ENCODE peak calls at places on chromosomes 3 and 15, in seven cellular contexts. One of them, this sample, is unnamed. For H3K27me3, the result is how much of the 10 kb centered on the place peaks cover.

GRCh38 chr3:99952306-99952705 is 134.6 kb downstream of the CMSS1 start:
- DNase-seq in neural progenitor cell: no peak
- DNase-seq in fibroblast of lung: peak
- DNase-seq in uterus: no peak
- DNase-seq in gastrocnemius medialis: no peak
- DNase-seq in pancreas: no peak
- DNase-seq in testis: no peak
- DNase-seq in this sample: peak

GRCh38 chr15:91780387-91780786 is 73.1 kb upstream of the SLCO3A1 start:
- DNase-seq in neural progenitor cell: no peak
- DNase-seq in fibroblast of lung: no peak
- DNase-seq in uterus: no peak
- DNase-seq in gastrocnemius medialis: no peak
- DNase-seq in pancreas: no peak
- DNase-seq in testis: no peak
- DNase-seq in this sample: no peak

GRCh38 chr15:59532770-59533379 is 78.7 kb upstream of the GCNT3 start:
- DNase-seq in neural progenitor cell: peak
- DNase-seq in fibroblast of lung: peak
- DNase-seq in uterus: no peak
- DNase-seq in gastrocnemius medialis: no peak
- DNase-seq in pancreas: no peak
- DNase-seq in testis: peak
- DNase-seq in this sample: peak

GRCh38 chr3:112409061-112409460 is 76.1 kb downstream of the CD200 start:
- DNase-seq in neural progenitor cell: no peak
- DNase-seq in fibroblast of lung: no peak
- DNase-seq in uterus: no peak
- DNase-seq in gastrocnemius medialis: no peak
- DNase-seq in pancreas: no peak
- DNase-seq in testis: no peak
- DNase-seq in this sample: no peak

GRCh38 chr3:114706591-114707224 is 412.9 kb downstream of the TIGIT start:
- DNase-seq in neural progenitor cell: no peak
- DNase-seq in fibroblast of lung: peak
- DNase-seq in uterus: peak
- DNase-seq in gastrocnemius medialis: peak
- DNase-seq in pancreas: no peak
- DNase-seq in testis: no peak
- DNase-seq in this sample: no peak

GRCh38 chr3:41574900-41575299 is 375.6 kb downstream of the CTNNB1 start:
- DNase-seq in neural progenitor cell: peak
- DNase-seq in fibroblast of lung: peak
- DNase-seq in uterus: no peak
- DNase-seq in gastrocnemius medialis: no peak
- DNase-seq in pancreas: no peak
- DNase-seq in testis: no peak
- DNase-seq in this sample: peak

GRCh38 chr3:176663376-176663775 is 533.9 kb downstream of the TBL1XR1 start:
- DNase-seq in neural progenitor cell: peak
- DNase-seq in fibroblast of lung: no peak
- DNase-seq in uterus: no peak
- DNase-seq in gastrocnemius medialis: no peak
- DNase-seq in pancreas: no peak
- DNase-seq in testis: no peak
- DNase-seq in this sample: no peak

GRCh38 chr3:172595648-172596393 is 72.6 kb upstream of the TNFSF10 start:
- DNase-seq in neural progenitor cell: peak
- DNase-seq in fibroblast of lung: peak
- DNase-seq in uterus: peak
- DNase-seq in gastrocnemius medialis: no peak
- DNase-seq in pancreas: no peak
- DNase-seq in testis: peak
- DNase-seq in this sample: peak

GRCh38 chr3:193775421-193776077 is 182.5 kb downstream of the OPA1 start:
- DNase-seq in neural progenitor cell: peak
- DNase-seq in fibroblast of lung: no peak
- DNase-seq in uterus: no peak
- DNase-seq in gastrocnemius medialis: no peak
- DNase-seq in pancreas: no peak
- DNase-seq in testis: no peak
- DNase-seq in this sample: no peak

GRCh38 chr3:50573566-50574279 is 4.4 kb downstream of the HEMK1 start:
- DNase-seq in neural progenitor cell: no peak
- DNase-seq in fibroblast of lung: no peak
- DNase-seq in uterus: no peak
- DNase-seq in gastrocnemius medialis: no peak
- DNase-seq in pancreas: no peak
- DNase-seq in testis: no peak
- DNase-seq in this sample: no peak

GRCh38 chr3:144463916-144464315 is 492.3 kb downstream of the DIPK2A start:
- DNase-seq in neural progenitor cell: no peak
- DNase-seq in fibroblast of lung: peak
- DNase-seq in uterus: no peak
- DNase-seq in gastrocnemius medialis: no peak
- DNase-seq in pancreas: no peak
- DNase-seq in testis: no peak
- DNase-seq in this sample: no peak

GRCh38 chr3:196012941-196013471 is 68.9 kb downstream of the TFRC start:
- DNase-seq in neural progenitor cell: no peak
- DNase-seq in fibroblast of lung: no peak
- DNase-seq in uterus: no peak
- DNase-seq in gastrocnemius medialis: no peak
- DNase-seq in pancreas: no peak
- DNase-seq in testis: no peak
- DNase-seq in this sample: no peak

GRCh38 chr3:132342183-132342582 is 25.0 kb downstream of the ACP3 start:
- DNase-seq in neural progenitor cell: peak
- DNase-seq in fibroblast of lung: peak
- DNase-seq in uterus: no peak
- DNase-seq in gastrocnemius medialis: no peak
- DNase-seq in pancreas: no peak
- DNase-seq in testis: peak
- DNase-seq in this sample: peak

GRCh38 chr3:197023241-197023997 is 6.2 kb downstream of the MELTF start:
- DNase-seq in neural progenitor cell: no peak
- DNase-seq in fibroblast of lung: no peak
- DNase-seq in uterus: no peak
- DNase-seq in gastrocnemius medialis: no peak
- DNase-seq in pancreas: no peak
- DNase-seq in testis: peak
- DNase-seq in this sample: no peak

GRCh38 chr3:46378426-46378942 is 7.7 kb downstream of the CCR5 start:
- DNase-seq in neural progenitor cell: peak
- DNase-seq in fibroblast of lung: peak
- DNase-seq in uterus: peak
- DNase-seq in gastrocnemius medialis: peak
- DNase-seq in pancreas: peak
- DNase-seq in testis: peak
- DNase-seq in this sample: peak

GRCh38 chr15:62343397-62343796 is 178.3 kb upstream of the C2CD4B start:
- DNase-seq in neural progenitor cell: no peak
- DNase-seq in fibroblast of lung: no peak
- DNase-seq in uterus: no peak
- DNase-seq in gastrocnemius medialis: no peak
- DNase-seq in pancreas: no peak
- DNase-seq in testis: no peak
- DNase-seq in this sample: no peak

GRCh38 chr15:62342959-62343358 is 177.9 kb upstream of the C2CD4B start:
- DNase-seq in neural progenitor cell: no peak
- DNase-seq in fibroblast of lung: no peak
- DNase-seq in uterus: no peak
- DNase-seq in gastrocnemius medialis: no peak
- DNase-seq in pancreas: no peak
- DNase-seq in testis: no peak
- DNase-seq in this sample: no peak

GRCh38 chr15:62334581-62334980 is 169.5 kb upstream of the C2CD4B start:
- DNase-seq in neural progenitor cell: no peak
- DNase-seq in fibroblast of lung: no peak
- DNase-seq in uterus: no peak
- DNase-seq in gastrocnemius medialis: no peak
- DNase-seq in pancreas: no peak
- DNase-seq in testis: no peak
- DNase-seq in this sample: no peak

GRCh38 chr15:62338497-62338896 is 173.4 kb upstream of the C2CD4B start:
- DNase-seq in neural progenitor cell: no peak
- DNase-seq in fibroblast of lung: no peak
- DNase-seq in uterus: no peak
- DNase-seq in gastrocnemius medialis: no peak
- DNase-seq in pancreas: no peak
- DNase-seq in testis: no peak
- DNase-seq in this sample: no peak

GRCh38 chr15:62337934-62338333 is 172.8 kb upstream of the C2CD4B start:
- DNase-seq in neural progenitor cell: no peak
- DNase-seq in fibroblast of lung: no peak
- DNase-seq in uterus: no peak
- DNase-seq in gastrocnemius medialis: no peak
- DNase-seq in pancreas: no peak
- DNase-seq in testis: no peak
- DNase-seq in this sample: no peak
- H3K27me3 ChIP-seq in neural progenitor cell: under half
- H3K27me3 ChIP-seq in fibroblast of lung: under half
- H3K27me3 ChIP-seq in uterus: under half
- H3K27me3 ChIP-seq in gastrocnemius medialis: under half
- H3K27me3 ChIP-seq in pancreas: under half
- H3K27me3 ChIP-seq in testis: under half
- H3K27me3 ChIP-seq in this sample: under half

GRCh38 chr15:26132786-26133185 is 269.7 kb upstream of the ATP10A start:
- DNase-seq in neural progenitor cell: peak
- DNase-seq in fibroblast of lung: no peak
- DNase-seq in uterus: no peak
- DNase-seq in gastrocnemius medialis: no peak
- DNase-seq in pancreas: no peak
- DNase-seq in testis: no peak
- DNase-seq in this sample: no peak

GRCh38 chr15:26126819-26127387 is 263.8 kb upstream of the ATP10A start:
- DNase-seq in neural progenitor cell: no peak
- DNase-seq in fibroblast of lung: no peak
- DNase-seq in uterus: no peak
- DNase-seq in gastrocnemius medialis: no peak
- DNase-seq in pancreas: no peak
- DNase-seq in testis: no peak
- DNase-seq in this sample: no peak

GRCh38 chr15:26128611-26129140 is 265.5 kb upstream of the ATP10A start:
- DNase-seq in neural progenitor cell: no peak
- DNase-seq in fibroblast of lung: no peak
- DNase-seq in uterus: no peak
- DNase-seq in gastrocnemius medialis: no peak
- DNase-seq in pancreas: peak
- DNase-seq in testis: no peak
- DNase-seq in this sample: no peak

GRCh38 chr15:26126070-26126469 is 262.9 kb upstream of the ATP10A start:
- DNase-seq in neural progenitor cell: no peak
- DNase-seq in fibroblast of lung: no peak
- DNase-seq in uterus: no peak
- DNase-seq in gastrocnemius medialis: no peak
- DNase-seq in pancreas: peak
- DNase-seq in testis: peak
- DNase-seq in this sample: no peak

DNA sequence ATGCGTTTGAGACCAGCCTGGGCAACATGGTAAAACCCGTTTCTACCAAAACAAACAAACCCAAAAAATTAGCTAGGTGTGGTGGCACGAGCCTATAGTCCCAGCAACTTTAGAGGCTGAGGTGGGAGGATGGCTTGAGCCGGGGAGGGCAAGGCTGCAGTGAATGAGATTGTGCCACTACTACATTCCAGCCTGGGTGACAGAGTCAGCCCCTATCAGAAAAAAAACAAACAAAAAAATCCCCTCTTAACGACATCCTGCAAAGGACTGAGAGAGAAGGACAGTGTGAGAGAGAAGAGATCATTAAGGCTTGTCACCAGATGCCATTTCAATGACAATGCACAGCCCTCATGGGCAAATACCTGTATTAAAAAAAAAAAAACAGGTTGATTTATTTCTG is 266.7 kb upstream of the ATP10A start:
- DNase-seq in neural progenitor cell: no peak
- DNase-seq in fibroblast of lung: no peak
- DNase-seq in uterus: no peak
- DNase-seq in gastrocnemius medialis: no peak
- DNase-seq in pancreas: no peak
- DNase-seq in testis: no peak
- DNase-seq in this sample: no peak
- H3K27ac ChIP-seq in neural progenitor cell: no peak
- H3K27ac ChIP-seq in fibroblast of lung: no peak
- H3K27ac ChIP-seq in uterus: no peak
- H3K27ac ChIP-seq in gastrocnemius medialis: no peak
- H3K27ac ChIP-seq in pancreas: no peak
- H3K27ac ChIP-seq in testis: no peak
- H3K27ac ChIP-seq in this sample: no peak

GRCh38 chr3:147380996-147381376 is 25.4 kb downstream of the ZIC4 start:
- DNase-seq in neural progenitor cell: no peak
- DNase-seq in fibroblast of lung: no peak
- DNase-seq in uterus: no peak
- DNase-seq in gastrocnemius medialis: no peak
- DNase-seq in pancreas: no peak
- DNase-seq in testis: no peak
- DNase-seq in this sample: no peak

GRCh38 chr3:147385059-147386012 is 21.0 kb downstream of the ZIC4 start:
- DNase-seq in neural progenitor cell: no peak
- DNase-seq in fibroblast of lung: no peak
- DNase-seq in uterus: no peak
- DNase-seq in gastrocnemius medialis: no peak
- DNase-seq in pancreas: no peak
- DNase-seq in testis: no peak
- DNase-seq in this sample: no peak

GRCh38 chr3:147381610-147382009 is 24.7 kb downstream of the ZIC4 start:
- DNase-seq in neural progenitor cell: peak
- DNase-seq in fibroblast of lung: no peak
- DNase-seq in uterus: no peak
- DNase-seq in gastrocnemius medialis: no peak
- DNase-seq in pancreas: no peak
- DNase-seq in testis: no peak
- DNase-seq in this sample: no peak

GRCh38 chr3:147384210-147385058 is 21.9 kb downstream of the ZIC4 start:
- DNase-seq in neural progenitor cell: peak
- DNase-seq in fibroblast of lung: no peak
- DNase-seq in uterus: no peak
- DNase-seq in gastrocnemius medialis: no peak
- DNase-seq in pancreas: no peak
- DNase-seq in testis: peak
- DNase-seq in this sample: no peak

DNA sequence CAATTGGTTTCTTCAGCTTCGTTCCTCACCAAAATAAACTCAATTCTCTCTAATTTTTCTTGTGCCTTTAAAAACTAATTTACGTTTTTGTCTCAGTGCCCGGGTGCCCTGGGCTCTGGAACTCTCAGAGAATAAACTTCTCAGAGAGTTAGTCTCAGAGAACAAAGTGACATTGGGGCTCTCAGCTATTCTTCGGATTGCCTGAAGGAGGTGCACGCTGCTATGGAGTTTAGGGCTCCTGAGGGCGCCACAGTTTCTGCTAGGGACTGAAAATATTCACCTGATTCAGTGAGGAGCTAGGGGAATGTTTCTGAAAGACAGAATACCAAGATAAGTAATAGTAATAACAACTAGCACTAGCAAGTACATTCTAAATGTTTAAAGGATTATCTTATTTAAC is 22.7 kb downstream of the ZIC4 start:
- DNase-seq in neural progenitor cell: peak
- DNase-seq in fibroblast of lung: no peak
- DNase-seq in uterus: no peak
- DNase-seq in gastrocnemius medialis: no peak
- DNase-seq in pancreas: no peak
- DNase-seq in testis: no peak
- DNase-seq in this sample: no peak
- TF ChIP-seq CTCF in neural progenitor cell: peak
- TF ChIP-seq CTCF in fibroblast of lung: peak
- TF ChIP-seq CTCF in uterus: no peak
- TF ChIP-seq CTCF in gastrocnemius medialis: no peak
- TF ChIP-seq CTCF in pancreas: no peak
- TF ChIP-seq CTCF in testis: no peak
- TF ChIP-seq CTCF in this sample: peak

GRCh38 chr15:43235536-43235935 is 14.7 kb upstream of the EPB42 start:
- DNase-seq in neural progenitor cell: no peak
- DNase-seq in fibroblast of lung: no peak
- DNase-seq in uterus: no peak
- DNase-seq in gastrocnemius medialis: no peak
- DNase-seq in pancreas: no peak
- DNase-seq in testis: no peak
- DNase-seq in this sample: no peak
- H3K27me3 ChIP-seq in neural progenitor cell: under half
- H3K27me3 ChIP-seq in fibroblast of lung: under half
- H3K27me3 ChIP-seq in uterus: under half
- H3K27me3 ChIP-seq in gastrocnemius medialis: under half
- H3K27me3 ChIP-seq in pancreas: under half
- H3K27me3 ChIP-seq in testis: under half
- H3K27me3 ChIP-seq in this sample: under half

This sample was measured in cardiac muscle cell.